ENCODE peak calls at places on chromosomes 16 and 17, in six cellular contexts. Q is colonic mucosa, L is SK-N-SH, C is stomach, X is Peyer's patch, W is GM12865. B is an unnamed sample.
A peak's percentile ranks its signal among the peaks of the same experiment; 100 is the strongest.

GRCh38 chr16:19700319-19700781 is 17.7 kb downstream of the KNOP1 start:
- DNase-seq in Q (peak; percentile 74), L (no peak), C (no peak), X (peak; percentile 63), W (no peak), B (no peak)

GRCh38 chr16:86306811-86307517 is 203.4 kb upstream of the FOXF1 start:
- DNase-seq in Q (no peak), L (no peak), C (no peak), X (no peak), W (no peak), B (no peak)

GRCh38 chr17:78040561-78041400 is 82.3 kb downstream of the TNRC6C start:
- DNase-seq in Q (peak; percentile 31), L (peak; percentile 95), C (peak; percentile 29), X (peak; percentile 52), W (peak; percentile 28), B (no peak)

GRCh38 chr17:77332981-77333685 is 192.4 kb downstream of the SEC14L1 start:
- DNase-seq in Q (peak; percentile 18), L (no peak), C (peak; percentile 20), X (peak; percentile 53), W (no peak), B (no peak)

GRCh38 chr16:87161822-87162676 is 155.1 kb downstream of the C16orf95 start:
- DNase-seq in Q (no peak), L (no peak), C (no peak), X (no peak), W (peak; percentile 22), B (no peak)

GRCh38 chr16:23174622-23175021 is 7.9 kb upstream of the SCNN1G start:
- DNase-seq in Q (no peak), L (no peak), C (no peak), X (no peak), W (no peak), B (peak; percentile 49)

GRCh38 chr17:30005709-30006320 is 64.4 kb downstream of the EFCAB5 start:
- DNase-seq in Q (no peak), L (no peak), C (no peak), X (no peak), W (no peak), B (no peak)

GRCh38 chr17:64698725-64699124 is 36.6 kb upstream of the SMURF2 start:
- DNase-seq in Q (no peak), L (no peak), C (no peak), X (no peak), W (no peak), B (no peak)

GRCh38 chr17:77863814-77864161 is 94.7 kb upstream of the TNRC6C start:
- DNase-seq in Q (peak; percentile 80), L (peak; percentile 71), C (no peak), X (no peak), W (peak; percentile 51), B (no peak)

GRCh38 chr17:75869282-75870141 is 8.9 kb downstream of the TRIM47 start:
- DNase-seq in Q (peak; percentile 80), L (peak; percentile 53), C (no peak), X (peak; percentile 83), W (no peak), B (no peak)

GRCh38 chr16:74984194-74984669 is 691 bp downstream of the WDR59 start:
- DNase-seq in Q (no peak), L (no peak), C (no peak), X (no peak), W (peak; percentile 54), B (no peak)

GRCh38 chr17:71180801-71181385 is 939.9 kb upstream of the SOX9 start:
- DNase-seq in Q (peak; percentile 70), L (peak; percentile 33), C (no peak), X (peak; percentile 52), W (no peak), B (no peak)

GRCh38 chr17:43363181-43363925 is 35.4 kb upstream of the ARL4D start:
- DNase-seq in Q (no peak), L (no peak), C (no peak), X (no peak), W (no peak), B (no peak)

GRCh38 chr17:1029196-1029911 is 32.4 kb downstream of the TIMM22 start:
- DNase-seq in Q (no peak), L (no peak), C (no peak), X (no peak), W (no peak), B (no peak)
- H3K4me3 ChIP-seq in Q (no peak overlapping the region), L (no peak overlapping the region), C (no peak overlapping the region), X (no peak overlapping the region), W (no peak overlapping the region), B (no peak overlapping the region)

GRCh38 chr16:66549284-66550131 is at the start of gene TK2:
- DNase-seq in Q (peak; percentile 63), L (peak; percentile 91), C (peak; percentile 75), X (peak; percentile 83), W (peak; percentile 47), B (peak; percentile 79)
- TF ChIP-seq CTCF in Q (no peak), L (peak; percentile 47), C (no peak), X (no peak), W (no peak), B (peak; percentile 39)

GRCh38 chr16:89095401-89095974 is 1.8 kb downstream of the ACSF3 start:
- DNase-seq in Q (no peak), L (no peak), C (no peak), X (no peak), W (peak; percentile 37), B (no peak)
- H3K4me3 ChIP-seq in Q (no peak overlapping the region), L (no peak overlapping the region), C (no peak overlapping the region), X (no peak overlapping the region), W (peak overlapping the region; percentile 82), B (no peak overlapping the region)

GRCh38 chr17:39230361-39230760 is 4.6 kb upstream of the STAC2 start:
- DNase-seq in Q (no peak), L (no peak), C (no peak), X (no peak), W (no peak), B (no peak)

GRCh38 chr17:39231091-39231561 is 5.4 kb upstream of the STAC2 start:
- DNase-seq in Q (no peak), L (peak; percentile 71), C (no peak), X (no peak), W (no peak), B (no peak)

GRCh38 chr17:39229274-39229913 is 3.6 kb upstream of the STAC2 start:
- DNase-seq in Q (no peak), L (no peak), C (no peak), X (no peak), W (no peak), B (no peak)

GRCh38 chr17:39235555-39236221 is 9.9 kb upstream of the STAC2 start:
- DNase-seq in Q (peak; percentile 45), L (peak; percentile 80), C (no peak), X (no peak), W (peak; percentile 76), B (peak; percentile 87)

DNA sequence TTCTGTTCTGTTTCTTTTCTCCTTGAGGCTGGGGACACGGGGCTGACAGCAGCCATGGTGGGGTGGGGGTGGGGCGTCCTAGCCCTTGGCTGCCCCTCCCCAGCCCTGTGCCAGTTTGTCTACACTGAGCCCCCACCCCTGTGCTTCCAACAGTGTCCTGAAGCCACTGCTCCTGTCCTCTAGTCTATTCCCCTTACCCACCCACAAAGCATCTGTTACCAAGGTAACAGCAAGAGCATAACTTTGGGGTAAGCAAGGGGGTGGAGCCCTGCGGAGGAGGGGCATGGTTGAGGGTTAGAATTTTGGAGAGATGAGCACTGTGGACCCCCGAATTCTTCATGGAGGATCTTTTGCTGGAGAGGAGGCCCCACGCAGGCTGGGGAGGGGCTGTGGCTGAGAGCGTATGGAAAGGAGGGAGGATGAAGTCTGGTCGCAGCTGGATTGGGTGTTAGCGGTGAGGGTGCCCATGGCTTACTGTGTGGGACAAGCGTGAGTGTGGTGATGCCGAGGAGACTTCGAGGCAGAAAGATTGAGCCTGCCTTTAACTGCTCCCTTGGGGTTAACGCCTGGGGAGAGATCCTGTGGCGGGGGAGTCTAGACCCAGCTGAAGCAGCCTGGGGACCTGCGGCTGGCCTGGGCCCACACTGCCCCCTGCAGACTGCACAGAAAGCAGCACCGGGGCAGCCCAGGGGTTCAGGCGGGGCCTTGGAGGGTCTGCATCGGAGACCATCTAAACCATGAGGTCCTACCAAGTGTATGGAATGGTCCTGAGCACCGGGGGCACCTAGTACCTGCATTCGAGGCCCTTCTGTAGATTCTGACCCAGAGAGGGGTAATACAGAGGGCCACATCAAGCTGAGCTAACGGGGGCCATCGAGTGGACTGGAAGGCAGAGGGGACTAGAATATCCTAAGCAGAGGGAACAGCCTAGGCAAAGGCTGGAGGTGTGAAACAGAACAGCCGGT is 6.1 kb upstream of the STAC2 start:
- DNase-seq in Q (no peak), L (peak; percentile 86), C (peak; percentile 49), X (peak; percentile 73), W (peak; percentile 53), B (peak; percentile 78)
- TF ChIP-seq CTCF in Q (peak; percentile 83), L (peak; percentile 74), C (peak; percentile 70), X (peak; percentile 28), W (peak; percentile 77), B (peak; percentile 79)